ENCODE peak calls at places on chromosomes 6 and 20, in eight cellular contexts. V, R, B, M, Y, S, Z and I are unnamed samples.
A peak's percentile ranks its signal among the peaks of the same experiment; 100 is the strongest.

GRCh38 chr6:26054659-26054936 is 32.6 kb upstream of the HFE start:
- DNase-seq in V (no peak), R (no peak), B (no peak), M (no peak), Y (no peak), S (no peak), Z (no peak), I (no peak)

GRCh38 chr6:108800510-108800909 is 47.7 kb upstream of the ARMC2 start:
- DNase-seq in V (peak; percentile 15), R (no peak), B (peak; percentile 26), M (peak; percentile 45), Y (no peak), S (no peak), Z (no peak), I (peak; percentile 6)

GRCh38 chr6:34178361-34179105 is 32.6 kb upstream of the GRM4 start:
- DNase-seq in V (no peak), R (no peak), B (no peak), M (no peak), Y (no peak), S (no peak), Z (no peak), I (no peak)

GRCh38 chr6:148814082-148814790 is 67.4 kb downstream of the UST start:
- DNase-seq in V (no peak), R (no peak), B (no peak), M (peak; percentile 52), Y (no peak), S (no peak), Z (no peak), I (no peak)

GRCh38 chr20:23100754-23101107 is 14.6 kb upstream of the CD93 start:
- DNase-seq in V (no peak), R (no peak), B (no peak), M (no peak), Y (no peak), S (no peak), Z (no peak), I (no peak)

GRCh38 chr6:19268117-19268516 is 569.1 kb upstream of the ID4 start:
- DNase-seq in V (no peak), R (no peak), B (no peak), M (no peak), Y (no peak), S (no peak), Z (no peak), I (no peak)

GRCh38 chr6:4768815-4769214 is 7.4 kb upstream of the CDYL start:
- DNase-seq in V (no peak), R (no peak), B (no peak), M (no peak), Y (no peak), S (no peak), Z (no peak), I (no peak)

GRCh38 chr6:31139599-31139998 is 733 bp upstream of the PSORS1C2 start:
- DNase-seq in V (peak; percentile 46), R (no peak), B (no peak), M (peak; percentile 8), Y (peak; percentile 79), S (no peak), Z (no peak), I (peak; percentile 73)

GRCh38 chr20:10985536-10985935 is 311.7 kb upstream of the JAG1 start:
- DNase-seq in V (peak; percentile 76), R (no peak), B (peak; percentile 85), M (peak; percentile 75), Y (no peak), S (peak; percentile 64), Z (no peak), I (peak; percentile 83)

GRCh38 chr20:5531318-5532081 is 214.7 kb upstream of the PROKR2 start:
- DNase-seq in V (peak; percentile 35), R (no peak), B (peak; percentile 64), M (peak; percentile 71), Y (no peak), S (peak; percentile 28), Z (no peak), I (peak; percentile 86)

DNA sequence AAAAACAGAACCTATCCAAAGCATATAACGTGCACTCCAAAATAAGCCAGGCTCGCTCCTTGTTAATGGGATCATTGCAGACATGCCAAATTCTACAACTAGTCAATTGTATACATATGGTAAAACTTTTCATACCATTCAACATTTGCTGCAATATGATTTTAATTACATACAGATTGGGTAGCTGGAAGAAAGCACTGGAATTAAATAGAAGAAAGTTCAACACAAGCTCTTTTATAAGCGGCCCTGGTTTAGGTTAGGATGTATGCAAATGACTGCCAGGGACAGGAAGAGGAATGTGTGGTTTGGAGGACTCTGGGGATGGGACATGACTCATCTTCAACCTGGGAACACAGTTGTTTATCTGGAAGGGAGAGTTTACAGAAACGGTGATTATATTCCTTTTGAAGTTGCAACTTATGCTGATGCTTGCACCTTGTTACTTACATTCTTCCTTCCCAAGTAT is 62.5 kb upstream of the TIAM2 start:
- DNase-seq in V (peak; percentile 78), R (no peak), B (peak; percentile 78), M (peak; percentile 95), Y (peak; percentile 73), S (peak; percentile 43), Z (no peak), I (peak; percentile 53)
- H3K4me3 ChIP-seq in V (no peak overlapping the region), R (no peak overlapping the region), B (no peak overlapping the region), M (no peak overlapping the region), Y (no peak overlapping the region), S (no peak overlapping the region), Z (no peak overlapping the region), I (no peak overlapping the region)

DNA sequence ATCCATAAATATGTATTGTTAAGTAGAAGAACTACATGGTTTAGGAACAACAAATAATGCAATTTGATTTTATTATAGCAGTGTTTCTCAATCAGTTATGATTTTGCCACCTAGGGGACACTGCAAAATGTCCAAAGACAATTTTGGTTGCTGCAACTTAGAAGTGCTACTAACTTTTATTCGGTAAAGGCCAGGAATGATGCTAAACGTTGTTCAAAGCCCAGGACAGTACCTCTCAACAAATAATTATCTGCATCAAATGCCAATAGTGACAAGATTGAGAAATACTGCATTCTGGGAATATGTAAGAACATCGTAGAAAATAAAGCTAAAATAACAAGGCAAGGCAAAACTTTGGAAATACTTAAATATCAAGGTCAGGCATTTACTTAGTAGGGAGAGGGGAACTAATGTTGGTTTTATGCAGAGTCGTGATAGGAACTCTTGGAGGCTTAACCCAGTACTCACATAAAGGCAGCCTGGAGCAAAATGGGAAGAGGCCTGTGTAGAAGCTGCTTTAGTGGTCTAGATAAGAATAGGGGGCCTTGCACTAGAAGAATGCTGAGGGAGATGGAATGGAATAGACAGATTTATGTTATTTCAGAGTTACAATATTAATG is 687.1 kb upstream of the CITED2 start:
- DNase-seq in V (no peak), R (no peak), B (no peak), M (no peak), Y (no peak), S (no peak), Z (no peak), I (no peak)
- TF ChIP-seq CTCF in V (no peak), R (no peak), B (no peak), M (no peak), Y (no peak), S (no peak), Z (no peak), I (no peak)

GRCh38 chr20:58889334-58890072 is 37.0 kb downstream of the GNAS start:
- DNase-seq in V (no peak), R (peak; percentile 82), B (peak; percentile 29), M (no peak), Y (no peak), S (no peak), Z (no peak), I (no peak)

GRCh38 chr20:58890454-58891075 is 38.0 kb downstream of the GNAS start:
- DNase-seq in V (peak; percentile 77), R (peak; percentile 91), B (peak; percentile 76), M (peak; percentile 72), Y (peak; percentile 83), S (peak; percentile 56), Z (peak; percentile 83), I (peak; percentile 86)

GRCh38 chr20:58891076-58891685 is 38.7 kb downstream of the GNAS start:
- DNase-seq in V (peak; percentile 52), R (peak; percentile 94), B (peak; percentile 65), M (peak; percentile 43), Y (peak; percentile 63), S (peak; percentile 35), Z (peak; percentile 83), I (peak; percentile 67)

GRCh38 chr20:58888521-58889333 is 36.2 kb downstream of the GNAS start:
- DNase-seq in V (peak; percentile 72), R (peak; percentile 92), B (peak; percentile 81), M (peak; percentile 73), Y (peak; percentile 90), S (peak; percentile 53), Z (peak; percentile 83), I (peak; percentile 77)

DNA sequence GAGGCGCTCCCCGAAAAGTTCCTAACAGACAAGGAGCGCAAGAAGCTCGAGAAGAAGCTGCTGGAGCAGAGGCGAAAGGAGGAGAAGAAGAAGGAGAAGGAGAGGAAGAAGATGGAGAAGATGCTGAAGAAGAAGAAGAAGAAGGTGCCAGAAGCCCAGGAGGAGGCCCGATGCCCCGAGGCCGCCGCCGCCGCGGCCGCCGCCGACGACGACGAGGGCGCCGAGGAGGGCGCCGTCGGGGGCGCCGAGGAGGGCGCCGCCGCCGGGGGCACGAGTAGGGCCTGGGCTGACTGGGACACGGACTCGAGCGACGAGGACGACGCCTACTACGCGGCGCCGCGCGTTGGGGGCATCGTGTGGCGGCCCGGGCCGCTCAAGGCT is 37.5 kb downstream of the GNAS start:
- DNase-seq in V (no peak), R (no peak), B (no peak), M (no peak), Y (no peak), S (no peak), Z (no peak), I (no peak)
- H3K4me3 ChIP-seq in V (peak overlapping the region; percentile 100), R (peak overlapping the region; percentile 72), B (peak overlapping the region; percentile 46), M (peak overlapping the region; percentile 49), Y (peak overlapping the region; percentile 83), S (peak overlapping the region; percentile 56), Z (peak overlapping the region; percentile 81), I (peak overlapping the region; percentile 80)

GRCh38 chr6:139990865-139991264 is 616.4 kb upstream of the CITED2 start:
- DNase-seq in V (peak; percentile 52), R (no peak), B (peak; percentile 54), M (peak; percentile 32), Y (no peak), S (peak; percentile 44), Z (no peak), I (peak; percentile 68)

GRCh38 chr6:139987091-139987490 is 612.6 kb upstream of the CITED2 start:
- DNase-seq in V (no peak), R (no peak), B (no peak), M (no peak), Y (no peak), S (no peak), Z (no peak), I (no peak)

GRCh38 chr6:139985236-139985815 is 610.9 kb upstream of the CITED2 start:
- DNase-seq in V (no peak), R (no peak), B (no peak), M (no peak), Y (no peak), S (no peak), Z (no peak), I (no peak)

GRCh38 chr6:139988702-139989101 is 614.3 kb upstream of the CITED2 start:
- DNase-seq in V (no peak), R (no peak), B (no peak), M (peak; percentile 38), Y (no peak), S (no peak), Z (no peak), I (no peak)

DNA sequence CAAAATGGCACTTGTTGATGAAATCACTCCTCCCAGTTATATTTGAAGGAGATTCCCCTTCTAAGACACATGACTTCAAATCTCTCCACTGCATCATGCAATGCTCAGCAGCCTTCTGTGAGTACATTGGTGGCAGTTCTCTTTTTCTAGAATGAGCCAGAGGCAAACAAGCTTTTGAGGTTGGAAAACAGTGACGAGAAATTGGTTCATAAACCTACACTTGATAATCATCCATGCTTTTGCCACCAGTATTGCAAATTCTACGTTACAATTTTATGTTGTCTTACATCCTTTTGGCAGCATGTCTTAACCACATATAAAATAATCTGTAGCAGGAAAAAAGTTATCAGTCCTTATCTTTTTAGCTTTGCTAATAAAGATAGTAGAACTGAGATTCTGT is 615.8 kb upstream of the CITED2 start:
- DNase-seq in V (no peak), R (no peak), B (no peak), M (no peak), Y (no peak), S (no peak), Z (no peak), I (peak; percentile 26)
- TF ChIP-seq CTCF in V (no peak), R (no peak), B (no peak), M (no peak), Y (no peak), S (no peak), Z (no peak), I (no peak)